ENCODE peak calls at places on chromosomes 1 and 21, in nine cellular contexts. One of them, this sample, is unnamed.
A peak's percentile ranks its signal among the peaks of the same experiment; 100 is the strongest.

GRCh38 chr1:3863231-3863935 is 6.1 kb downstream of the DFFB start:
- DNase-seq in T-cell: no peak
- DNase-seq in HuH-7: no peak
- DNase-seq in activated naive CD8-positive, alpha-beta T cell treated with anti-CD3 and anti-CD28 coated beads, Interleukin-2, amount 10 ng/mL, durations not matched to agents 7 days and 5 days: no peak
- DNase-seq in heart right ventricle: no peak
- DNase-seq in foreskin fibroblast: no peak
- DNase-seq in anterior cingulate cortex: no peak
- DNase-seq in AG08396: no peak
- DNase-seq in OCI-M1: no peak
- DNase-seq in this sample: no peak

GRCh38 chr1:1345860-1346500 is 3.2 kb downstream of the DVL1 start:
- DNase-seq in heart right ventricle: no peak
- DNase-seq in OCI-M1: no peak
- DNase-seq in AG08396: no peak
- DNase-seq in T-cell: no peak
- DNase-seq in anterior cingulate cortex: no peak
- DNase-seq in foreskin fibroblast: no peak
- DNase-seq in activated naive CD8-positive, alpha-beta T cell treated with anti-CD3 and anti-CD28 coated beads, Interleukin-2, amount 10 ng/mL, durations not matched to agents 7 days and 5 days: no peak
- DNase-seq in HuH-7: no peak
- DNase-seq in this sample: no peak

GRCh38 chr1:235821361-235821981 is 45.2 kb downstream of the LYST start:
- DNase-seq in OCI-M1: no peak
- DNase-seq in T-cell: no peak
- DNase-seq in AG08396: peak; percentile 47
- DNase-seq in heart right ventricle: no peak
- DNase-seq in anterior cingulate cortex: no peak
- DNase-seq in HuH-7: no peak
- DNase-seq in activated naive CD8-positive, alpha-beta T cell treated with anti-CD3 and anti-CD28 coated beads, Interleukin-2, amount 10 ng/mL, durations not matched to agents 7 days and 5 days: no peak
- DNase-seq in foreskin fibroblast: peak; percentile 69
- DNase-seq in this sample: no peak

GRCh38 chr1:175471039-175471800 is 272.2 kb downstream of the TNR start:
- DNase-seq in heart right ventricle: no peak
- DNase-seq in OCI-M1: no peak
- DNase-seq in foreskin fibroblast: peak; percentile 7
- DNase-seq in T-cell: no peak
- DNase-seq in HuH-7: no peak
- DNase-seq in activated naive CD8-positive, alpha-beta T cell treated with anti-CD3 and anti-CD28 coated beads, Interleukin-2, amount 10 ng/mL, durations not matched to agents 7 days and 5 days: no peak
- DNase-seq in anterior cingulate cortex: no peak
- DNase-seq in AG08396: no peak
- DNase-seq in this sample: no peak

GRCh38 chr1:12305377-12305776 is 75.5 kb downstream of the VPS13D start:
- DNase-seq in activated naive CD8-positive, alpha-beta T cell treated with anti-CD3 and anti-CD28 coated beads, Interleukin-2, amount 10 ng/mL, durations not matched to agents 7 days and 5 days: no peak
- DNase-seq in anterior cingulate cortex: no peak
- DNase-seq in HuH-7: no peak
- DNase-seq in OCI-M1: no peak
- DNase-seq in AG08396: no peak
- DNase-seq in heart right ventricle: no peak
- DNase-seq in foreskin fibroblast: peak; percentile 65
- DNase-seq in T-cell: no peak
- DNase-seq in this sample: no peak

GRCh38 chr1:75720820-75721219 is 3.7 kb upstream of the ACADM start:
- DNase-seq in activated naive CD8-positive, alpha-beta T cell treated with anti-CD3 and anti-CD28 coated beads, Interleukin-2, amount 10 ng/mL, durations not matched to agents 7 days and 5 days: no peak
- DNase-seq in HuH-7: no peak
- DNase-seq in anterior cingulate cortex: no peak
- DNase-seq in heart right ventricle: no peak
- DNase-seq in AG08396: no peak
- DNase-seq in OCI-M1: no peak
- DNase-seq in T-cell: no peak
- DNase-seq in foreskin fibroblast: no peak
- DNase-seq in this sample: no peak

GRCh38 chr1:226549937-226550670 is 1.5 kb downstream of the STUM start:
- DNase-seq in anterior cingulate cortex: no peak
- DNase-seq in activated naive CD8-positive, alpha-beta T cell treated with anti-CD3 and anti-CD28 coated beads, Interleukin-2, amount 10 ng/mL, durations not matched to agents 7 days and 5 days: peak; percentile 39
- DNase-seq in foreskin fibroblast: peak; percentile 44
- DNase-seq in OCI-M1: no peak
- DNase-seq in AG08396: peak; percentile 42
- DNase-seq in T-cell: no peak
- DNase-seq in heart right ventricle: peak; percentile 55
- DNase-seq in HuH-7: peak; percentile 48
- DNase-seq in this sample: no peak

GRCh38 chr1:160519542-160520435 is 3.3 kb downstream of the SLAMF6 start:
- DNase-seq in T-cell: no peak
- DNase-seq in OCI-M1: peak; percentile 88
- DNase-seq in heart right ventricle: no peak
- DNase-seq in anterior cingulate cortex: no peak
- DNase-seq in HuH-7: no peak
- DNase-seq in AG08396: no peak
- DNase-seq in foreskin fibroblast: no peak
- DNase-seq in activated naive CD8-positive, alpha-beta T cell treated with anti-CD3 and anti-CD28 coated beads, Interleukin-2, amount 10 ng/mL, durations not matched to agents 7 days and 5 days: no peak
- DNase-seq in this sample: no peak

GRCh38 chr1:40449684-40450490 is at the start of gene ZFP69B:
- DNase-seq in AG08396: peak; percentile 99
- DNase-seq in HuH-7: peak; percentile 96
- DNase-seq in T-cell: peak; percentile 71
- DNase-seq in heart right ventricle: peak; percentile 92
- DNase-seq in foreskin fibroblast: peak; percentile 97
- DNase-seq in OCI-M1: peak; percentile 94
- DNase-seq in activated naive CD8-positive, alpha-beta T cell treated with anti-CD3 and anti-CD28 coated beads, Interleukin-2, amount 10 ng/mL, durations not matched to agents 7 days and 5 days: peak; percentile 96
- DNase-seq in anterior cingulate cortex: peak; percentile 87
- DNase-seq in this sample: peak; percentile 98

GRCh38 chr1:213017447-213018273 is 2.0 kb upstream of the ANGEL2 start:
- DNase-seq in HuH-7: no peak
- DNase-seq in heart right ventricle: no peak
- DNase-seq in foreskin fibroblast: no peak
- DNase-seq in T-cell: no peak
- DNase-seq in anterior cingulate cortex: no peak
- DNase-seq in AG08396: no peak
- DNase-seq in activated naive CD8-positive, alpha-beta T cell treated with anti-CD3 and anti-CD28 coated beads, Interleukin-2, amount 10 ng/mL, durations not matched to agents 7 days and 5 days: no peak
- DNase-seq in OCI-M1: peak; percentile 47
- DNase-seq in this sample: no peak

GRCh38 chr1:163531345-163531744 is 209.6 kb downstream of the NUF2 start:
- DNase-seq in activated naive CD8-positive, alpha-beta T cell treated with anti-CD3 and anti-CD28 coated beads, Interleukin-2, amount 10 ng/mL, durations not matched to agents 7 days and 5 days: no peak
- DNase-seq in OCI-M1: no peak
- DNase-seq in foreskin fibroblast: no peak
- DNase-seq in HuH-7: peak; percentile 6
- DNase-seq in anterior cingulate cortex: no peak
- DNase-seq in AG08396: no peak
- DNase-seq in heart right ventricle: no peak
- DNase-seq in T-cell: no peak
- DNase-seq in this sample: no peak

GRCh38 chr1:109537450-109538178 is 2.1 kb upstream of the GPR61 start:
- DNase-seq in AG08396: no peak
- DNase-seq in heart right ventricle: no peak
- DNase-seq in activated naive CD8-positive, alpha-beta T cell treated with anti-CD3 and anti-CD28 coated beads, Interleukin-2, amount 10 ng/mL, durations not matched to agents 7 days and 5 days: no peak
- DNase-seq in OCI-M1: no peak
- DNase-seq in HuH-7: no peak
- DNase-seq in anterior cingulate cortex: no peak
- DNase-seq in foreskin fibroblast: no peak
- DNase-seq in T-cell: no peak
- DNase-seq in this sample: no peak

GRCh38 chr1:115426990-115427389 is 88.9 kb upstream of the NGF start:
- DNase-seq in heart right ventricle: no peak
- DNase-seq in AG08396: no peak
- DNase-seq in T-cell: no peak
- DNase-seq in HuH-7: no peak
- DNase-seq in foreskin fibroblast: no peak
- DNase-seq in anterior cingulate cortex: no peak
- DNase-seq in OCI-M1: no peak
- DNase-seq in activated naive CD8-positive, alpha-beta T cell treated with anti-CD3 and anti-CD28 coated beads, Interleukin-2, amount 10 ng/mL, durations not matched to agents 7 days and 5 days: no peak
- DNase-seq in this sample: no peak

GRCh38 chr21:46171996-46172862 is 12.0 kb downstream of the SPATC1L start:
- DNase-seq in T-cell: no peak
- DNase-seq in heart right ventricle: no peak
- DNase-seq in HuH-7: no peak
- DNase-seq in activated naive CD8-positive, alpha-beta T cell treated with anti-CD3 and anti-CD28 coated beads, Interleukin-2, amount 10 ng/mL, durations not matched to agents 7 days and 5 days: no peak
- DNase-seq in AG08396: no peak
- DNase-seq in foreskin fibroblast: no peak
- DNase-seq in anterior cingulate cortex: no peak
- DNase-seq in OCI-M1: no peak
- DNase-seq in this sample: peak; percentile 16

GRCh38 chr21:44517175-44517899 is 22.7 kb downstream of the KRTAP10-1 start:
- DNase-seq in OCI-M1: peak; percentile 45
- DNase-seq in HuH-7: peak; percentile 100
- DNase-seq in foreskin fibroblast: no peak
- DNase-seq in T-cell: no peak
- DNase-seq in anterior cingulate cortex: no peak
- DNase-seq in AG08396: peak; percentile 50
- DNase-seq in activated naive CD8-positive, alpha-beta T cell treated with anti-CD3 and anti-CD28 coated beads, Interleukin-2, amount 10 ng/mL, durations not matched to agents 7 days and 5 days: no peak
- DNase-seq in heart right ventricle: no peak
- DNase-seq in this sample: no peak

GRCh38 chr1:245823408-245824147 is 668.8 kb downstream of the KIF26B start:
- DNase-seq in AG08396: no peak
- DNase-seq in activated naive CD8-positive, alpha-beta T cell treated with anti-CD3 and anti-CD28 coated beads, Interleukin-2, amount 10 ng/mL, durations not matched to agents 7 days and 5 days: no peak
- DNase-seq in T-cell: no peak
- DNase-seq in foreskin fibroblast: no peak
- DNase-seq in anterior cingulate cortex: no peak
- DNase-seq in OCI-M1: no peak
- DNase-seq in HuH-7: no peak
- DNase-seq in heart right ventricle: no peak
- DNase-seq in this sample: no peak

GRCh38 chr1:32798191-32798590 is 19.0 kb downstream of the YARS1 start:
- DNase-seq in HuH-7: no peak
- DNase-seq in foreskin fibroblast: peak; percentile 81
- DNase-seq in heart right ventricle: no peak
- DNase-seq in OCI-M1: no peak
- DNase-seq in activated naive CD8-positive, alpha-beta T cell treated with anti-CD3 and anti-CD28 coated beads, Interleukin-2, amount 10 ng/mL, durations not matched to agents 7 days and 5 days: no peak
- DNase-seq in T-cell: no peak
- DNase-seq in AG08396: no peak
- DNase-seq in anterior cingulate cortex: no peak
- DNase-seq in this sample: no peak

GRCh38 chr1:30083800-30084464 is 639.5 kb downstream of the MATN1 start:
- DNase-seq in heart right ventricle: peak; percentile 18
- DNase-seq in T-cell: no peak
- DNase-seq in foreskin fibroblast: peak; percentile 72
- DNase-seq in AG08396: peak; percentile 76
- DNase-seq in OCI-M1: no peak
- DNase-seq in activated naive CD8-positive, alpha-beta T cell treated with anti-CD3 and anti-CD28 coated beads, Interleukin-2, amount 10 ng/mL, durations not matched to agents 7 days and 5 days: no peak
- DNase-seq in anterior cingulate cortex: no peak
- DNase-seq in HuH-7: no peak
- DNase-seq in this sample: no peak

GRCh38 chr1:89604414-89604735 is 28.5 kb upstream of the LRRC8C start:
- DNase-seq in heart right ventricle: no peak
- DNase-seq in anterior cingulate cortex: no peak
- DNase-seq in OCI-M1: no peak
- DNase-seq in HuH-7: no peak
- DNase-seq in T-cell: no peak
- DNase-seq in AG08396: peak; percentile 5
- DNase-seq in foreskin fibroblast: no peak
- DNase-seq in activated naive CD8-positive, alpha-beta T cell treated with anti-CD3 and anti-CD28 coated beads, Interleukin-2, amount 10 ng/mL, durations not matched to agents 7 days and 5 days: no peak
- DNase-seq in this sample: no peak

GRCh38 chr1:209884665-209885117 is 53.3 kb upstream of the SYT14 start:
- DNase-seq in foreskin fibroblast: peak; percentile 99
- DNase-seq in AG08396: peak; percentile 95
- DNase-seq in HuH-7: no peak
- DNase-seq in anterior cingulate cortex: peak; percentile 28
- DNase-seq in activated naive CD8-positive, alpha-beta T cell treated with anti-CD3 and anti-CD28 coated beads, Interleukin-2, amount 10 ng/mL, durations not matched to agents 7 days and 5 days: no peak
- DNase-seq in T-cell: no peak
- DNase-seq in OCI-M1: peak; percentile 90
- DNase-seq in heart right ventricle: no peak
- DNase-seq in this sample: no peak

GRCh38 chr1:50272923-50273322 is 150.3 kb downstream of the DMRTA2 start:
- DNase-seq in anterior cingulate cortex: no peak
- DNase-seq in activated naive CD8-positive, alpha-beta T cell treated with anti-CD3 and anti-CD28 coated beads, Interleukin-2, amount 10 ng/mL, durations not matched to agents 7 days and 5 days: no peak
- DNase-seq in OCI-M1: no peak
- DNase-seq in foreskin fibroblast: peak; percentile 7
- DNase-seq in HuH-7: no peak
- DNase-seq in T-cell: no peak
- DNase-seq in heart right ventricle: no peak
- DNase-seq in AG08396: no peak
- DNase-seq in this sample: no peak

GRCh38 chr1:25572708-25573590 is 29.5 kb downstream of the LDLRAP1 start:
- DNase-seq in activated naive CD8-positive, alpha-beta T cell treated with anti-CD3 and anti-CD28 coated beads, Interleukin-2, amount 10 ng/mL, durations not matched to agents 7 days and 5 days: peak; percentile 64
- DNase-seq in HuH-7: peak; percentile 85
- DNase-seq in heart right ventricle: no peak
- DNase-seq in AG08396: peak; percentile 79
- DNase-seq in T-cell: peak; percentile 47
- DNase-seq in anterior cingulate cortex: no peak
- DNase-seq in foreskin fibroblast: peak; percentile 84
- DNase-seq in OCI-M1: peak; percentile 69
- DNase-seq in this sample: no peak

GRCh38 chr1:28716336-28716735 is 20.4 kb upstream of the YTHDF2 start:
- DNase-seq in foreskin fibroblast: no peak
- DNase-seq in OCI-M1: no peak
- DNase-seq in AG08396: no peak
- DNase-seq in HuH-7: no peak
- DNase-seq in anterior cingulate cortex: no peak
- DNase-seq in T-cell: no peak
- DNase-seq in activated naive CD8-positive, alpha-beta T cell treated with anti-CD3 and anti-CD28 coated beads, Interleukin-2, amount 10 ng/mL, durations not matched to agents 7 days and 5 days: no peak
- DNase-seq in heart right ventricle: no peak
- DNase-seq in this sample: no peak

GRCh38 chr21:33414926-33415325 is 11.7 kb downstream of the IFNGR2 start:
- DNase-seq in anterior cingulate cortex: no peak
- DNase-seq in heart right ventricle: no peak
- DNase-seq in HuH-7: no peak
- DNase-seq in foreskin fibroblast: no peak
- DNase-seq in OCI-M1: no peak
- DNase-seq in T-cell: no peak
- DNase-seq in AG08396: no peak
- DNase-seq in activated naive CD8-positive, alpha-beta T cell treated with anti-CD3 and anti-CD28 coated beads, Interleukin-2, amount 10 ng/mL, durations not matched to agents 7 days and 5 days: no peak
- DNase-seq in this sample: no peak

GRCh38 chr21:42864812-42865211 is 14.5 kb downstream of the WDR4 start:
- DNase-seq in AG08396: no peak
- DNase-seq in foreskin fibroblast: peak; percentile 80
- DNase-seq in OCI-M1: no peak
- DNase-seq in anterior cingulate cortex: no peak
- DNase-seq in heart right ventricle: no peak
- DNase-seq in activated naive CD8-positive, alpha-beta T cell treated with anti-CD3 and anti-CD28 coated beads, Interleukin-2, amount 10 ng/mL, durations not matched to agents 7 days and 5 days: no peak
- DNase-seq in T-cell: no peak
- DNase-seq in HuH-7: no peak
- DNase-seq in this sample: no peak

GRCh38 chr21:34498623-34499022 is 13.4 kb downstream of the KCNE1 start:
- DNase-seq in AG08396: no peak
- DNase-seq in activated naive CD8-positive, alpha-beta T cell treated with anti-CD3 and anti-CD28 coated beads, Interleukin-2, amount 10 ng/mL, durations not matched to agents 7 days and 5 days: no peak
- DNase-seq in T-cell: no peak
- DNase-seq in heart right ventricle: no peak
- DNase-seq in anterior cingulate cortex: no peak
- DNase-seq in foreskin fibroblast: peak; percentile 66
- DNase-seq in OCI-M1: no peak
- DNase-seq in HuH-7: no peak
- DNase-seq in this sample: no peak

GRCh38 chr1:11301593-11301992 is 28.6 kb downstream of the UBIAD1 start:
- DNase-seq in anterior cingulate cortex: peak; percentile 54
- DNase-seq in T-cell: no peak
- DNase-seq in HuH-7: no peak
- DNase-seq in OCI-M1: no peak
- DNase-seq in activated naive CD8-positive, alpha-beta T cell treated with anti-CD3 and anti-CD28 coated beads, Interleukin-2, amount 10 ng/mL, durations not matched to agents 7 days and 5 days: no peak
- DNase-seq in foreskin fibroblast: no peak
- DNase-seq in AG08396: no peak
- DNase-seq in heart right ventricle: no peak
- DNase-seq in this sample: no peak

GRCh38 chr1:93733340-93733739 is 51.7 kb upstream of the BCAR3 start:
- DNase-seq in T-cell: no peak
- DNase-seq in heart right ventricle: no peak
- DNase-seq in HuH-7: no peak
- DNase-seq in anterior cingulate cortex: no peak
- DNase-seq in foreskin fibroblast: no peak
- DNase-seq in activated naive CD8-positive, alpha-beta T cell treated with anti-CD3 and anti-CD28 coated beads, Interleukin-2, amount 10 ng/mL, durations not matched to agents 7 days and 5 days: no peak
- DNase-seq in AG08396: no peak
- DNase-seq in OCI-M1: no peak
- DNase-seq in this sample: no peak

GRCh38 chr21:32048353-32048752 is 175.5 kb downstream of the HUNK start:
- DNase-seq in HuH-7: no peak
- DNase-seq in activated naive CD8-positive, alpha-beta T cell treated with anti-CD3 and anti-CD28 coated beads, Interleukin-2, amount 10 ng/mL, durations not matched to agents 7 days and 5 days: no peak
- DNase-seq in AG08396: no peak
- DNase-seq in T-cell: no peak
- DNase-seq in OCI-M1: no peak
- DNase-seq in heart right ventricle: no peak
- DNase-seq in foreskin fibroblast: no peak
- DNase-seq in anterior cingulate cortex: no peak
- DNase-seq in this sample: no peak

GRCh38 chr1:205137901-205138300 is 16.1 kb upstream of the RBBP5 start:
- DNase-seq in T-cell: no peak
- DNase-seq in activated naive CD8-positive, alpha-beta T cell treated with anti-CD3 and anti-CD28 coated beads, Interleukin-2, amount 10 ng/mL, durations not matched to agents 7 days and 5 days: no peak
- DNase-seq in AG08396: no peak
- DNase-seq in OCI-M1: no peak
- DNase-seq in foreskin fibroblast: no peak
- DNase-seq in HuH-7: no peak
- DNase-seq in anterior cingulate cortex: no peak
- DNase-seq in heart right ventricle: no peak
- DNase-seq in this sample: no peak

GRCh38 chr1:36463404-36463772 is 796 bp downstream of the MRPS15 start:
- DNase-seq in anterior cingulate cortex: no peak
- DNase-seq in heart right ventricle: no peak
- DNase-seq in AG08396: no peak
- DNase-seq in foreskin fibroblast: no peak
- DNase-seq in HuH-7: no peak
- DNase-seq in T-cell: no peak
- DNase-seq in activated naive CD8-positive, alpha-beta T cell treated with anti-CD3 and anti-CD28 coated beads, Interleukin-2, amount 10 ng/mL, durations not matched to agents 7 days and 5 days: no peak
- DNase-seq in OCI-M1: no peak
- DNase-seq in this sample: no peak